ENCODE peak calls at places on chromosomes 11 and 22, in four cellular contexts. One of them, this sample, is unnamed.

GRCh38 chr11:46112961-46113617 is 8.2 kb downstream of the PHF21A start:
- DNase-seq in prostate gland: peak; percentile 49
- DNase-seq in testis: peak; percentile 67
- DNase-seq in CD8-positive, alpha-beta T cell: peak; percentile 26
- DNase-seq in this sample: peak; percentile 73

GRCh38 chr11:27228232-27228631 is 134.8 kb downstream of the CCDC34 start:
- DNase-seq in prostate gland: peak; percentile 56
- DNase-seq in CD8-positive, alpha-beta T cell: no peak
- DNase-seq in testis: no peak
- DNase-seq in this sample: no peak

GRCh38 chr11:83069441-83070043 is 2.2 kb downstream of the RAB30 start:
- DNase-seq in CD8-positive, alpha-beta T cell: no peak
- DNase-seq in prostate gland: no peak
- DNase-seq in testis: no peak
- DNase-seq in this sample: peak; percentile 9

GRCh38 chr22:49297286-49297870 is 530.3 kb downstream of the BRD1 start:
- DNase-seq in prostate gland: peak; percentile 1
- DNase-seq in testis: no peak
- DNase-seq in CD8-positive, alpha-beta T cell: no peak
- DNase-seq in this sample: no peak

GRCh38 chr11:102157219-102157618 is 47.0 kb downstream of the YAP1 start:
- DNase-seq in CD8-positive, alpha-beta T cell: no peak
- DNase-seq in testis: peak; percentile 81
- DNase-seq in prostate gland: peak; percentile 64
- DNase-seq in this sample: peak; percentile 25

GRCh38 chr22:31155425-31155824 is 4.6 kb upstream of the RNF185 start:
- DNase-seq in CD8-positive, alpha-beta T cell: no peak
- DNase-seq in testis: no peak
- DNase-seq in prostate gland: no peak
- DNase-seq in this sample: no peak

GRCh38 chr22:38989461-38989860 is 7.3 kb downstream of the APOBEC3B start:
- DNase-seq in CD8-positive, alpha-beta T cell: no peak
- DNase-seq in testis: no peak
- DNase-seq in prostate gland: no peak
- DNase-seq in this sample: no peak

GRCh38 chr11:15278129-15278528 is 163.4 kb downstream of the INSC start:
- DNase-seq in testis: no peak
- DNase-seq in prostate gland: no peak
- DNase-seq in CD8-positive, alpha-beta T cell: no peak
- DNase-seq in this sample: no peak

GRCh38 chr11:112697371-112697770 is 263.8 kb upstream of the NCAM1 start:
- DNase-seq in prostate gland: no peak
- DNase-seq in testis: no peak
- DNase-seq in CD8-positive, alpha-beta T cell: no peak
- DNase-seq in this sample: peak; percentile 74

GRCh38 chr22:21567456-21568206 is at the start of gene UBE2L3:
- DNase-seq in testis: peak; percentile 89
- DNase-seq in CD8-positive, alpha-beta T cell: peak; percentile 87
- DNase-seq in prostate gland: peak; percentile 75
- DNase-seq in this sample: peak; percentile 92
- TF ChIP-seq CTCF in testis: no peak
- TF ChIP-seq CTCF in CD8-positive, alpha-beta T cell: no peak
- TF ChIP-seq CTCF in prostate gland: no peak
- TF ChIP-seq CTCF in this sample: no peak

DNA sequence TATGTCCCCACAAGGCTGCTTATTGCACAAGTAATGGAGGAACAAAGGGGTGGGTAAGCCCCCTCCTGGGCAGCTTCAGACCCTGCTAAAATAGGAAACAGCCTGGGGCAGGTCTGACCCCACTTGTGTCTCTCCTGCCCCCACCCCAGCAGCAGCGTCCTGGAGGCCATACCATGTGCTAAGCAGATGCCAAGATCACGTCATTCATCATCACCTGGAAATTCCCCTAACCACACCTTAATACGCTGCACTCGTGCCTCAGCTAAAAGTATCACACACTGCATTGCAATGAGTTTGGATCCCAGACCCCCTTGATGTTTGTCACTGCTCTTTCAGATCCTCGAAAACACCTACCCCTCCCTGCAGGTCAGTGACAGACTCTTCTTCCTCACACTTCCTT is 27.8 kb upstream of the GGTLC2 start:
- DNase-seq in prostate gland: no peak
- DNase-seq in testis: no peak
- DNase-seq in CD8-positive, alpha-beta T cell: no peak
- DNase-seq in this sample: no peak
- H3K27ac ChIP-seq in prostate gland: no peak overlapping the region
- H3K27ac ChIP-seq in testis: no peak overlapping the region
- H3K27ac ChIP-seq in CD8-positive, alpha-beta T cell: no peak overlapping the region
- H3K27ac ChIP-seq in this sample: no peak overlapping the region

DNA sequence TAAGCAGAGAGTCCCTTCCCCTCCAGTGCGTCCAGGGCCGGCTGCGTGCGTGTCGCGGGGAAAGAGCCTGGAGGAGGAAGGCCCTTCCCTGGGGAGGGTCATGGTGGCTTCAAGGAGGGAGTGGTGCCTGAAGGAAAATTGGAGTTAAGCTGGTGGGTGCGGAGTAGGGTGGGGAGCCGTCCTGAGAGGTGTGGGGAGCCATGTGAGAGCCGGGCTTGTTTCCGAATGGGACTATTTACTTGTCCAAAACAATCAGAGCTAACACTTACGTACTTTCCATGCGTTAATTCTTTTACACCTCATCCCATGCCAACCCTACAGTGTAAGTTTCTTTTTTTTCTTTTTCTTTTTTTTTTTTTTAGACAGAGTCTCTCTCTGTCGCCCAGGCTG is 762 bp downstream of the IGHMBP2 start:
- DNase-seq in prostate gland: no peak
- DNase-seq in testis: peak; percentile 23
- DNase-seq in CD8-positive, alpha-beta T cell: no peak
- DNase-seq in this sample: no peak
- TF ChIP-seq CTCF in prostate gland: no peak
- TF ChIP-seq CTCF in testis: no peak
- TF ChIP-seq CTCF in CD8-positive, alpha-beta T cell: no peak
- TF ChIP-seq CTCF in this sample: no peak

DNA sequence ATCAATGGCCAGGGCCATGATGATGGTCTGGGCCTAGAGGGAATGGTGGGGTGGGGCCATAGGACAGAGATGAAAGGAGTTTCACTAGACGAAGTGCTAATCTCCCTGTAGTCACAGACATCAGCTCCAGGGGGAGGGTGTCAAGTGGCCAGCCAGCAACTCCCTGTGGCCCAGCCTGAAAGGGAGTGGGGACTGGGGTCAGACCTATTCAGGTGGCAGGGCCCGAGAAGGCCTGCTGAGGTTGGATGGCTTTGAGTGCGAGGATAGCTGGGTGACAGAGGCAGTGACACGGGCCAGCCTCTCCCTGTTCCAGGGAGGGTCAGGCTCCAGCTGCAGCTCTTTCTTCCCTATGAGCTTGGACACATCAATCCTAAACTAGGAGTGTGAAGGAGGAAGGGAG is 11.0 kb downstream of the TOB2 start:
- DNase-seq in testis: no peak
- DNase-seq in prostate gland: no peak
- DNase-seq in CD8-positive, alpha-beta T cell: no peak
- DNase-seq in this sample: no peak
- H3K27ac ChIP-seq in testis: no peak overlapping the region
- H3K27ac ChIP-seq in prostate gland: peak overlapping the region; percentile 2
- H3K27ac ChIP-seq in CD8-positive, alpha-beta T cell: no peak overlapping the region
- H3K27ac ChIP-seq in this sample: no peak overlapping the region